ENCODE peak calls at places on chromosomes 7 and 10, in nine cellular contexts. N, E, B, D, H, Q, P, K and R are unnamed samples.

GRCh38 chr7:29508608-29509007 is 55.0 kb upstream of the PRR15 start:
- DNase-seq in N (no peak), E (no peak), B (no peak), D (no peak), H (no peak), Q (no peak), P (no peak), K (no peak), R (no peak)

GRCh38 chr10:5625992-5626777 is 40.2 kb downstream of the ASB13 start:
- DNase-seq in N (no peak), E (no peak), B (no peak), D (no peak), H (peak), Q (no peak), P (no peak), K (no peak), R (no peak)

GRCh38 chr7:117970806-117971205 is 97.6 kb upstream of the CTTNBP2 start:
- DNase-seq in N (no peak), E (no peak), B (no peak), D (no peak), H (no peak), Q (no peak), P (no peak), K (no peak), R (no peak)

GRCh38 chr10:123891147-123892011 is at the start of gene CPXM2:
- DNase-seq in N (no peak), E (peak), B (no peak), D (peak), H (peak), Q (no peak), P (no peak), K (no peak), R (no peak)

GRCh38 chr7:1693991-1694524 is 24.0 kb downstream of the ELFN1 start:
- DNase-seq in N (peak), E (peak), B (peak), D (peak), H (no peak), Q (peak), P (no peak), K (no peak), R (no peak)

GRCh38 chr10:75487087-75487784 is 55.8 kb downstream of the LRMDA start:
- DNase-seq in N (peak), E (no peak), B (no peak), D (no peak), H (peak), Q (no peak), P (peak), K (no peak), R (no peak)

GRCh38 chr10:67836972-67837371 is 1.0 kb downstream of the DNAJC12 start:
- DNase-seq in N (no peak), E (no peak), B (no peak), D (no peak), H (no peak), Q (no peak), P (no peak), K (no peak), R (no peak)

GRCh38 chr7:44454348-44454747 is 36.1 kb downstream of the NUDCD3 start:
- DNase-seq in N (no peak), E (no peak), B (no peak), D (no peak), H (no peak), Q (no peak), P (no peak), K (no peak), R (peak)

GRCh38 chr7:47326220-47326619 is 255.7 kb downstream of the TNS3 start:
- DNase-seq in N (peak), E (peak), B (no peak), D (peak), H (no peak), Q (peak), P (peak), K (no peak), R (no peak)

GRCh38 chr7:116911799-116912198 is 41.5 kb upstream of the ST7 start:
- DNase-seq in N (no peak), E (peak), B (no peak), D (no peak), H (no peak), Q (no peak), P (peak), K (no peak), R (no peak)

GRCh38 chr7:3065724-3066143 is 22.1 kb upstream of the CARD11 start:
- DNase-seq in N (peak), E (no peak), B (no peak), D (no peak), H (peak), Q (peak), P (peak), K (peak), R (peak)

GRCh38 chr10:49115015-49115795 is at the start of gene VSTM4:
- DNase-seq in N (peak), E (peak), B (peak), D (peak), H (no peak), Q (peak), P (no peak), K (peak), R (no peak)

GRCh38 chr10:132272767-132273090 is 35.0 kb downstream of the STK32C start:
- DNase-seq in N (no peak), E (no peak), B (no peak), D (no peak), H (no peak), Q (no peak), P (no peak), K (no peak), R (no peak)

GRCh38 chr7:90433221-90433620 is 30.0 kb downstream of the CLDN12 start:
- DNase-seq in N (no peak), E (no peak), B (no peak), D (no peak), H (no peak), Q (no peak), P (peak), K (no peak), R (no peak)

GRCh38 chr7:36391436-36392198 is 2.0 kb downstream of the ANLN start:
- DNase-seq in N (peak), E (no peak), B (no peak), D (no peak), H (no peak), Q (no peak), P (peak), K (no peak), R (peak)

GRCh38 chr7:112868609-112869008 is 78.4 kb upstream of the TMEM168 start:
- DNase-seq in N (no peak), E (no peak), B (no peak), D (no peak), H (no peak), Q (no peak), P (no peak), K (no peak), R (no peak)

GRCh38 chr7:131688738-131689661 is 132.6 kb upstream of the PODXL start:
- DNase-seq in N (peak), E (peak), B (no peak), D (no peak), H (peak), Q (peak), P (peak), K (peak), R (peak)

GRCh38 chr10:125559210-125559609 is 123.8 kb downstream of the TEX36 start:
- DNase-seq in N (no peak), E (no peak), B (no peak), D (no peak), H (no peak), Q (no peak), P (no peak), K (no peak), R (no peak)

GRCh38 chr7:98400538-98401427 is at the start of gene BAIAP2L1:
- DNase-seq in N (peak), E (peak), B (peak), D (no peak), H (peak), Q (peak), P (peak), K (peak), R (peak)

GRCh38 chr7:30893357-30893756 is 18.3 kb upstream of the AQP1 start:
- DNase-seq in N (peak), E (no peak), B (no peak), D (no peak), H (no peak), Q (peak), P (no peak), K (no peak), R (no peak)

GRCh38 chr10:71814923-71815411 is 36.1 kb downstream of the PSAP start:
- DNase-seq in N (no peak), E (no peak), B (no peak), D (no peak), H (no peak), Q (no peak), P (no peak), K (no peak), R (no peak)

GRCh38 chr7:36315309-36315948 is 74.2 kb upstream of the ANLN start:
- DNase-seq in N (no peak), E (no peak), B (no peak), D (no peak), H (peak), Q (no peak), P (no peak), K (no peak), R (no peak)

GRCh38 chr7:120654241-120654640 is 203.7 kb downstream of the TSPAN12 start:
- DNase-seq in N (no peak), E (no peak), B (no peak), D (no peak), H (no peak), Q (no peak), P (no peak), K (no peak), R (no peak)

GRCh38 chr10:83801983-83802382 is 337.3 kb upstream of the GHITM start:
- DNase-seq in N (no peak), E (no peak), B (no peak), D (no peak), H (no peak), Q (no peak), P (no peak), K (no peak), R (no peak)

GRCh38 chr7:7732566-7733290 is 14.3 kb upstream of the RPA3 start:
- DNase-seq in N (peak), E (peak), B (no peak), D (no peak), H (no peak), Q (peak), P (no peak), K (no peak), R (no peak)

GRCh38 chr7:156610601-156611000 is 30.0 kb upstream of the RNF32 start:
- DNase-seq in N (no peak), E (no peak), B (no peak), D (no peak), H (no peak), Q (no peak), P (no peak), K (no peak), R (no peak)

GRCh38 chr7:33762903-33763295 is 142.4 kb upstream of the BMPER start:
- DNase-seq in N (no peak), E (peak), B (no peak), D (no peak), H (no peak), Q (peak), P (no peak), K (no peak), R (no peak)

GRCh38 chr10:285216-285967 is 150.1 kb downstream of the ZMYND11 start:
- DNase-seq in N (no peak), E (no peak), B (no peak), D (no peak), H (no peak), Q (no peak), P (peak), K (no peak), R (no peak)

DNA sequence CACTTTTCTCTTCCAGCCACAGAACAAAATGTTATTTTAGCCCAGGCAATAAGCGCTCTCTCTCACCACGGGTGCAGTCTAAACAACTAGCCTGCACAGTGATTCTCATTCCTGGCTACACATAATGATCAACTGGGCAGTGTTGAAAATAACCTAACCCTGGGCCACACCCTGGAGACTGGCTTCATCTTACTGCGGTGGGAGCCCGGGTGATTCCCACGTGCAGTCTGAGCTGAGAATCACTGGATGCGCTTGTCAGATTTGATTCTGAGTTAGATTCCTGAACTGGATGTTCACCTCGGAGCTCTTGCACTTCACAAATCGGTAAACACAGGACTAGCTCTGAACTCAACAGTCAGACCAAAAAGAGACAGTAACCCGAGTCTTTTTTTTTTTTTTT is 14.9 kb downstream of the ZC3HAV1 start:
- DNase-seq in N (no peak), E (no peak), B (no peak), D (no peak), H (no peak), Q (peak), P (no peak), K (no peak), R (no peak)
- H3K4me3 ChIP-seq in N (no peak), E (no peak), B (peak), D (no peak), H (no peak), Q (no peak), P (no peak), K (no peak), R (peak)

GRCh38 chr7:50305697-50306300 is 1.3 kb downstream of the IKZF1 start:
- DNase-seq in N (no peak), E (no peak), B (no peak), D (no peak), H (no peak), Q (no peak), P (no peak), K (no peak), R (no peak)
- H3K4me3 ChIP-seq in N (no peak), E (no peak), B (peak), D (peak), H (peak), Q (no peak), P (no peak), K (no peak), R (peak)

DNA sequence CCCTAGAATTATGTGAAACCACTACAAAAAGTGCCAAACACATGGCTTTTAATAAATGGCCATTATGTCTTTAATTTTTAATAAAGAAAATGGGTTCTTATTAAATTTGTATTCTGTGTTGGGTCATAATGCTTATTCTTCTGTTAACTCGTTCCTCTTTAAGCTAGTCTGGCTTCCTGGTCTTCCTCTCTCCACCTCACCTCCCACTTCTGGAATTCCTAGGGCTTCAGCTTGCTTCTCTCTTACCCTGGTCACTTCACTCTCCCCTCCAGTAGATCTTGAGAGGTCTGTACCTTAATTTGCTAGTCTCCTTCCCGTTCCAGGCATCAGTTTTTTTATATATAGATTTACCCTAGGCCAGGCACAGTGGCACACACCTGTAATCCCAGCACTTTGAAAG is 111.2 kb downstream of the RALA start:
- DNase-seq in N (no peak), E (peak), B (no peak), D (no peak), H (no peak), Q (no peak), P (no peak), K (no peak), R (no peak)
- H3K4me3 ChIP-seq in N (peak), E (peak), B (peak), D (peak), H (no peak), Q (no peak), P (peak), K (no peak), R (peak)

GRCh38 chr7:73718905-73719805 is at the start of gene STX1A:
- DNase-seq in N (peak), E (peak), B (peak), D (no peak), H (peak), Q (peak), P (peak), K (no peak), R (peak)

GRCh38 chr7:73716318-73716890 is 3.1 kb downstream of the STX1A start:
- DNase-seq in N (no peak), E (no peak), B (no peak), D (no peak), H (no peak), Q (peak), P (no peak), K (no peak), R (no peak)

GRCh38 chr7:73718438-73718881 is 1.0 kb downstream of the STX1A start:
- DNase-seq in N (no peak), E (no peak), B (no peak), D (no peak), H (no peak), Q (no peak), P (no peak), K (no peak), R (no peak)

GRCh38 chr7:73717025-73717807 is 2.3 kb downstream of the STX1A start:
- DNase-seq in N (peak), E (no peak), B (no peak), D (no peak), H (no peak), Q (peak), P (no peak), K (no peak), R (no peak)

GRCh38 chr7:73717991-73718405 is 1.5 kb downstream of the STX1A start:
- DNase-seq in N (peak), E (peak), B (no peak), D (no peak), H (no peak), Q (peak), P (peak), K (no peak), R (peak)
- H3K4me3 ChIP-seq in N (peak), E (peak), B (peak), D (peak), H (no peak), Q (peak), P (peak), K (no peak), R (peak)